ENCODE peak calls at places on chromosomes 1 and 21, in five cellular contexts. One of them, this sample, is unnamed.

GRCh38 chr1:154344977-154345837 is 19.9 kb downstream of the ATP8B2 start:
- DNase-seq in tibial nerve: no peak
- DNase-seq in heart left ventricle: no peak
- DNase-seq in transverse colon: peak
- DNase-seq in A549: peak
- DNase-seq in this sample: no peak

GRCh38 chr1:28392027-28392652 is 22.6 kb downstream of the PHACTR4 start:
- DNase-seq in tibial nerve: no peak
- DNase-seq in heart left ventricle: no peak
- DNase-seq in transverse colon: no peak
- DNase-seq in A549: peak
- DNase-seq in this sample: no peak

GRCh38 chr1:178379807-178380206 is 117.0 kb downstream of the CLEC20A start:
- DNase-seq in tibial nerve: no peak
- DNase-seq in heart left ventricle: no peak
- DNase-seq in transverse colon: no peak
- DNase-seq in A549: peak
- DNase-seq in this sample: no peak

GRCh38 chr1:20715406-20715805 is 2.4 kb downstream of the KIF17 start:
- DNase-seq in tibial nerve: no peak
- DNase-seq in heart left ventricle: no peak
- DNase-seq in transverse colon: no peak
- DNase-seq in A549: no peak
- DNase-seq in this sample: no peak

GRCh38 chr1:204177133-204177532 is 11.0 kb upstream of the REN start:
- DNase-seq in tibial nerve: no peak
- DNase-seq in heart left ventricle: no peak
- DNase-seq in transverse colon: no peak
- DNase-seq in A549: peak
- DNase-seq in this sample: no peak

GRCh38 chr21:29854795-29855194 is 85.0 kb downstream of the GRIK1 start:
- DNase-seq in tibial nerve: no peak
- DNase-seq in heart left ventricle: no peak
- DNase-seq in transverse colon: no peak
- DNase-seq in A549: no peak
- DNase-seq in this sample: no peak

GRCh38 chr1:145849356-145850165 is 4.1 kb downstream of the NUDT17 start:
- DNase-seq in tibial nerve: no peak
- DNase-seq in heart left ventricle: no peak
- DNase-seq in transverse colon: no peak
- DNase-seq in A549: no peak
- DNase-seq in this sample: peak

GRCh38 chr1:94739521-94740061 is 80.6 kb upstream of the SLC44A3 start:
- DNase-seq in tibial nerve: no peak
- DNase-seq in heart left ventricle: no peak
- DNase-seq in transverse colon: no peak
- DNase-seq in A549: no peak
- DNase-seq in this sample: peak

GRCh38 chr1:40462956-40463590 is 12.8 kb downstream of the ZFP69B start:
- DNase-seq in tibial nerve: no peak
- DNase-seq in heart left ventricle: no peak
- DNase-seq in transverse colon: no peak
- DNase-seq in A549: peak
- DNase-seq in this sample: no peak

GRCh38 chr1:9784508-9785133 is 39.1 kb downstream of the CLSTN1 start:
- DNase-seq in tibial nerve: peak
- DNase-seq in heart left ventricle: no peak
- DNase-seq in transverse colon: peak
- DNase-seq in A549: peak
- DNase-seq in this sample: peak

GRCh38 chr1:162094271-162094670 is 24.8 kb downstream of the NOS1AP start:
- DNase-seq in tibial nerve: no peak
- DNase-seq in heart left ventricle: no peak
- DNase-seq in transverse colon: no peak
- DNase-seq in A549: no peak
- DNase-seq in this sample: no peak

GRCh38 chr1:157170677-157171515 is 32.7 kb upstream of the ETV3 start:
- DNase-seq in tibial nerve: peak
- DNase-seq in heart left ventricle: no peak
- DNase-seq in transverse colon: peak
- DNase-seq in A549: peak
- DNase-seq in this sample: no peak

GRCh38 chr21:39048574-39048973 is 134.7 kb downstream of the PSMG1 start:
- DNase-seq in tibial nerve: no peak
- DNase-seq in heart left ventricle: no peak
- DNase-seq in transverse colon: no peak
- DNase-seq in A549: no peak
- DNase-seq in this sample: no peak

GRCh38 chr1:41320860-41321259 is 40.4 kb upstream of the FOXO6 start:
- DNase-seq in tibial nerve: no peak
- DNase-seq in heart left ventricle: no peak
- DNase-seq in transverse colon: no peak
- DNase-seq in A549: no peak
- DNase-seq in this sample: no peak

GRCh38 chr1:2378956-2379732 is 12.2 kb downstream of the MORN1 start:
- DNase-seq in tibial nerve: no peak
- DNase-seq in heart left ventricle: peak
- DNase-seq in transverse colon: peak
- DNase-seq in A549: no peak
- DNase-seq in this sample: no peak

GRCh38 chr1:2382621-2383361 is 8.6 kb downstream of the MORN1 start:
- DNase-seq in tibial nerve: no peak
- DNase-seq in heart left ventricle: no peak
- DNase-seq in transverse colon: peak
- DNase-seq in A549: peak
- DNase-seq in this sample: no peak

GRCh38 chr1:2381741-2382620 is 9.4 kb downstream of the MORN1 start:
- DNase-seq in tibial nerve: peak
- DNase-seq in heart left ventricle: peak
- DNase-seq in transverse colon: peak
- DNase-seq in A549: peak
- DNase-seq in this sample: peak

GRCh38 chr1:2379733-2380404 is 11.5 kb downstream of the MORN1 start:
- DNase-seq in tibial nerve: no peak
- DNase-seq in heart left ventricle: peak
- DNase-seq in transverse colon: peak
- DNase-seq in A549: no peak
- DNase-seq in this sample: no peak

GRCh38 chr1:2380816-2381591 is 10.3 kb downstream of the MORN1 start:
- DNase-seq in tibial nerve: no peak
- DNase-seq in heart left ventricle: peak
- DNase-seq in transverse colon: peak
- DNase-seq in A549: no peak
- DNase-seq in this sample: no peak
- TF ChIP-seq POLR2A in tibial nerve: no peak
- TF ChIP-seq POLR2A in heart left ventricle: no peak
- TF ChIP-seq POLR2A in transverse colon: no peak
- TF ChIP-seq POLR2A in A549: no peak
- TF ChIP-seq POLR2A in this sample: no peak

GRCh38 chr1:38142606-38143005 is 96.0 kb upstream of the POU3F1 start:
- DNase-seq in tibial nerve: no peak
- DNase-seq in heart left ventricle: no peak
- DNase-seq in transverse colon: no peak
- DNase-seq in A549: no peak
- DNase-seq in this sample: no peak
- H3K4me3 ChIP-seq in tibial nerve: no peak
- H3K4me3 ChIP-seq in heart left ventricle: no peak
- H3K4me3 ChIP-seq in transverse colon: no peak
- H3K4me3 ChIP-seq in A549: no peak
- H3K4me3 ChIP-seq in this sample: no peak

GRCh38 chr1:159879977-159880376 is 17.5 kb upstream of the VSIG8 start:
- DNase-seq in tibial nerve: no peak
- DNase-seq in heart left ventricle: no peak
- DNase-seq in transverse colon: no peak
- DNase-seq in A549: peak
- DNase-seq in this sample: no peak
- H3K27ac ChIP-seq in tibial nerve: no peak
- H3K27ac ChIP-seq in heart left ventricle: no peak
- H3K27ac ChIP-seq in transverse colon: no peak
- H3K27ac ChIP-seq in A549: peak
- H3K27ac ChIP-seq in this sample: no peak

GRCh38 chr1:205449750-205450443 is 5.9 kb downstream of the BLACAT1 start:
- DNase-seq in tibial nerve: no peak
- DNase-seq in heart left ventricle: no peak
- DNase-seq in transverse colon: peak
- DNase-seq in A549: peak
- DNase-seq in this sample: no peak
- TF ChIP-seq POLR2A in tibial nerve: no peak
- TF ChIP-seq POLR2A in heart left ventricle: no peak
- TF ChIP-seq POLR2A in transverse colon: peak
- TF ChIP-seq POLR2A in A549: no peak
- TF ChIP-seq POLR2A in this sample: no peak

GRCh38 chr21:41316641-41317392 is at the start of gene FAM3B:
- DNase-seq in tibial nerve: no peak
- DNase-seq in heart left ventricle: no peak
- DNase-seq in transverse colon: peak
- DNase-seq in A549: no peak
- DNase-seq in this sample: no peak

GRCh38 chr21:41318218-41318617 is 1.6 kb downstream of the FAM3B start:
- DNase-seq in tibial nerve: no peak
- DNase-seq in heart left ventricle: no peak
- DNase-seq in transverse colon: no peak
- DNase-seq in A549: no peak
- DNase-seq in this sample: no peak

GRCh38 chr21:41315726-41316125 is 875 bp upstream of the FAM3B start:
- DNase-seq in tibial nerve: no peak
- DNase-seq in heart left ventricle: no peak
- DNase-seq in transverse colon: no peak
- DNase-seq in A549: no peak
- DNase-seq in this sample: no peak

GRCh38 chr21:41316200-41316599 is 401 bp upstream of the FAM3B start:
- DNase-seq in tibial nerve: no peak
- DNase-seq in heart left ventricle: no peak
- DNase-seq in transverse colon: peak
- DNase-seq in A549: no peak
- DNase-seq in this sample: no peak

GRCh38 chr21:41317458-41317857 is 857 bp downstream of the FAM3B start:
- DNase-seq in tibial nerve: no peak
- DNase-seq in heart left ventricle: no peak
- DNase-seq in transverse colon: no peak
- DNase-seq in A549: no peak
- DNase-seq in this sample: no peak
- H3K4me3 ChIP-seq in tibial nerve: peak
- H3K4me3 ChIP-seq in heart left ventricle: no peak
- H3K4me3 ChIP-seq in transverse colon: no peak
- H3K4me3 ChIP-seq in A549: no peak
- H3K4me3 ChIP-seq in this sample: no peak

DNA sequence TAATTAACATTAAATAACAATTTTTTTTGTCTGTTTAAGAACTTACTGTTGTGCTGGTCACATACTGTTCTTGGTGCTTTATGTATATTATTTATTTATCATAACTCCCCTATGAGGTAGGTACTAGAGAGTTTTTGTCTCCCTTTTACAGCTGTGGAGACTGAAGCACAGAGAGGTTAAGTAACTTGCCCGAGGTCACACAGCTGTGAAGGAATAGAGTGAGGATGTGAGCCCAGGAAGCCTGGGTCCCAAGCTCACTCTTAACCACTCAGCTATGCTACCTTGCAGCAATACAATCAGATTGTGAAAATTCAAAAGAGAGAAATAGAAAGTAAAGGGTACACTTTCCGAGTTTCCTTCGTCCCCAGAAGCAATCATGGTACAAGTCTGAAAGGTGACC is 35.6 kb upstream of the FHAD1 start:
- DNase-seq in tibial nerve: no peak
- DNase-seq in heart left ventricle: no peak
- DNase-seq in transverse colon: no peak
- DNase-seq in A549: no peak
- DNase-seq in this sample: no peak
- H3K27ac ChIP-seq in tibial nerve: peak
- H3K27ac ChIP-seq in heart left ventricle: no peak
- H3K27ac ChIP-seq in transverse colon: no peak
- H3K27ac ChIP-seq in A549: no peak
- H3K27ac ChIP-seq in this sample: no peak

This sample was measured in breast epithelium.